ENCODE peak calls at places on chromosomes 5 and 9, in four cellular contexts. A is gastrocnemius medialis, V is HCT116, R is IMR-90. X is an unnamed sample.

GRCh38 chr9:84811072-84811725 is 141.7 kb downstream of the NTRK2 start:
- DNase-seq in A (no peak), V (no peak), R (no peak), X (no peak)

GRCh38 chr9:128421474-128422010 is 885 bp downstream of the CERCAM start:
- DNase-seq in A (no peak), V (no peak), R (no peak), X (no peak)

GRCh38 chr5:40521108-40521785 is 158.5 kb upstream of the PTGER4 start:
- DNase-seq in A (no peak), V (no peak), R (no peak), X (no peak)

GRCh38 chr9:128127990-128128835 is 684 bp upstream of the PTGES2 start:
- DNase-seq in A (peak; percentile 71), V (peak; percentile 90), R (peak; percentile 89), X (peak; percentile 42)

GRCh38 chr9:86350006-86350755 is 4.0 kb downstream of the TUT7 start:
- DNase-seq in A (no peak), V (no peak), R (no peak), X (no peak)

GRCh38 chr9:109507421-109507838 is 9.3 kb upstream of the PTPN3 start:
- DNase-seq in A (peak; percentile 93), V (no peak), R (peak; percentile 86), X (no peak)

GRCh38 chr5:13566903-13567339 is 377.6 kb downstream of the DNAH5 start:
- DNase-seq in A (no peak), V (no peak), R (peak; percentile 87), X (no peak)

GRCh38 chr9:110340306-110340705 is 2.6 kb upstream of the TXNDC8 start:
- DNase-seq in A (no peak), V (peak; percentile 24), R (no peak), X (no peak)

GRCh38 chr5:169895876-169896275 is 84.4 kb downstream of the INSYN2B start:
- DNase-seq in A (no peak), V (no peak), R (peak; percentile 16), X (no peak)

DNA sequence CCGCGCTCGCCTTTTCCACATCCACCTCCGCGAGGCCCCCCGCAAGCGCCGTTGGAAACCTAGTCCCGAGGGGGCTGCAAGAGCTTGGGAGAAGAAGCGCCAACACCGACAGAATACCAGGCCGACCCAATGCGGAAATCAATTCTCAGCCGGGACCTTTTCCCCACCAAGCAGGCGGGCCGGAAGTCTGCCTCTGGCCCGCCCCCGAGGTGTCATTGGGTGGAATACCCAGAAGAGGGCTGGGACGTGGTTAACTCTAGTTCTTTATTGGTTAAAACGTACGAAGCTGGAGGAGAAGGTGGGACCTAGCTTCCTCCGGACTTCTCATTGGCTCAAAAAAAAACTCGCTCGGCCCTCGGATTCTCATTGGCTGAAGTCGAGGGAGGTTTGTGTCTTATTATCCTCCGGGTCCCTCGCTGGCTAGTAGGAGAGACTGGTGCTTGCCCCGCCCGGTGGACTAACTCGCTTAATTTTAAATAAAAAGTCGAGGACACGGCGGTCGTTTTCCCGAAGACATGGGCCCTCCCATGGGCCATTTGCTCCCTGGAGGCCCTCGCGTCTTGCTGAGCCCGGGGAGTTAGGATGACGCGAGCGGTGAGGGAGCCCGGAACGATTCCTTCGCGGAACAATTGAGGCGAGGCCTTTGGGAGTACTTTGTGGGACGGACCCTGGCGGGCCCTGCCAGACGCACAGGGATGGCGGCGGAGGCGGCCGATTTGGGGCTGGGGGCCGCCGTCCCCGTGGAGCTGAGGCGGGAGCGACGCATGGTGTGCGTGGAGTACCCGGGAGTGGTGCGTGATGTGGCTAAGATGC is at the start of gene GTF3C5:
- DNase-seq in A (peak; percentile 92), V (peak; percentile 99), R (peak; percentile 99), X (peak; percentile 76)
- TF ChIP-seq POLR2A in A (peak; percentile 76), V (peak; percentile 44), R (peak; percentile 60), X (no peak)

GRCh38 chr5:65481635-65482271 is at the start of gene ADAMTS6:
- DNase-seq in A (peak; percentile 85), V (peak; percentile 43), R (peak; percentile 99), X (peak; percentile 45)
- TF ChIP-seq POLR2A in A (peak; percentile 74), V (no peak), R (peak; percentile 76), X (no peak)

DNA sequence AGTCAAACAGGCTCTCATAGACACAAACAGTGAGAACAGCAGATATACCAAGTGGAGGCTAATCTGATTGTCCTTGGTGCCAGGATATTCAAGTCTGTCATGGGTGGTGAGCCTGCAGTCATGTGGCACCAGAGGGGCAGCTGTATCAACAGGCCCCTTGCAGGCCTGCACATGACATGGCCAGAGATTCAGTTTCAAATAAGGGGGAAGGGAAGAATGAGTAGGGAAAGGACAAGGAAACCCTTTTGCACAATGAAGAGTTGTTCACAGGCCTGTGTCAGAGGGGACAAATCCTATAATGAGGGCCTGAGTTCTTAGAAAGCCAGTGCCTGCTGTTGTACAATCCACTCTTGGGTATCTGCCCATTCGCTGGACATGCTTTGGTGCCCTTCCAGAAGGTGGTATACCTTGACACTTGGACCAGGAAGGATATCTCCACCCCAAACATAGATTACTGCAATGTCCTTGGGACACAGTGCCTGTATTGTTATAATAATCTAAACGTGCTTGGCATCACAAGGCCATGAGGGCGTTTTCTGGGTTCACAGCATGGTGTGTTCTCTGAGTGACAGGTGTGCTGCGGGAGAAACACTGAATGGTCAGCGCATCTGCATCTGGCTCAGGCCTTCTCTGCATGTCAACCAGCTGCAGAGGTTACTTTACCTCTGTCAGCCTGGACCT is 1.9 kb upstream of the TMEM171 start:
- DNase-seq in A (no peak), V (no peak), R (no peak), X (no peak)
- TF ChIP-seq POLR2A in A (no peak), V (no peak), R (no peak), X (no peak)

GRCh38 chr9:35518981-35519679 is 29.2 kb downstream of the RUSC2 start:
- DNase-seq in A (peak; percentile 77), V (no peak), R (peak; percentile 58), X (no peak)

GRCh38 chr9:35519697-35520403 is 29.9 kb downstream of the RUSC2 start:
- DNase-seq in A (no peak), V (no peak), R (no peak), X (no peak)

GRCh38 chr9:35517552-35518211 is 27.8 kb downstream of the RUSC2 start:
- DNase-seq in A (no peak), V (no peak), R (no peak), X (no peak)

GRCh38 chr9:35517136-35517535 is 27.2 kb downstream of the RUSC2 start:
- DNase-seq in A (no peak), V (no peak), R (peak; percentile 35), X (no peak)

DNA sequence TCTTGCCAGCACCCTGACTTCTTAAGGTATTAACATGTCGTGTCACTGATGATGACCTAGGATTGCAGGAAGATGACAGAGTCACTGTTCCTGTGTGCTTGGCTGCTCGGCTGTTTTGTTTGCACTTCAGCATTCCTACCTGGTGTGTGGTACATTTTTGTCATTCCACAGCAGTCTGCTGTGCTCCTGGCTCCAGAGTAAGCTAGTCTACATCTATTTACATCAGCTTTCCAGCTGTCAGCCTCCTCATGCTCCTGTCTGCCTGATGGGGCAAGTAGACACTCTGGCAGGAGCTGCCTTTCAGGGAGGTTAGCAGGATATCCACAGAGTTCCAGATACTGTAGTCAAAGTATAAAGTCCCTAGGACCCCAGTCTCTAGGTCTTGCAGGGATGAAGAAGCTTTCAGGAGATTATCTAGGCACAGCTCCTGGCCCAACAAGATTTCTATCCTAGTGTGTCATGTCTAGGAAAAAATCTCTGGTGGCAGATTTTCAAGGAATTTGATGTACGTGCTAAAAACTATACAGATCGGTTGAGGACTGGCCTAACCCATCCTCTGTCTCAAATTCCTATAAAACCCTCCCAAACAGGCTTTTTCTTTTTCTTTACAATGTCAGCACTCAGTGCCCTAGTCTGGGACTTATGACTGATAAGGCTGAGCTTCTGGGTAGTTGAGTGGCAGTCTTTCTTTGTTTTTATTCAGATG is 28.5 kb downstream of the RUSC2 start:
- DNase-seq in A (peak; percentile 28), V (peak; percentile 83), R (peak; percentile 94), X (no peak)
- TF ChIP-seq POLR2A in A (peak; percentile 4), V (no peak), R (peak; percentile 49), X (no peak)

DNA sequence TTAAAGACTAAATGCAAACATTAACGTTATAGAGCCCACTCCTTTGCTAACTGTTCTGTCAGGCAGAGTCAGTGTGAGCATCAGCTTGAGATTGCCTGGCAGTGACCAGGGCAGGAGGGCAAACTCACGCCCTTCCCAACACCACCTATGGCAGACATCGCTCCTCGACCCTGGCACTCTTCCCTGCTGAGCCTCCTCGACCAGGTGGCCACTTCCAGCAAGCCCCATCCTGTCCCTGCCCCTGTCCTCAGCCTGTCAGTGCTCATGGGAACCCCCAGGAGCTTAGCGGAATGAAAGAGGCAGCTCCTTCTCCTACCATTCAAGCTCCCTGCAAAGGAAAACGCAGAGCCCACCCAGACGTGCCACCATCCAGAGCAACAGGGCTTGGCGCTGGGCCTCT is 42.0 kb downstream of the PRRT1B start:
- DNase-seq in A (no peak), V (no peak), R (no peak), X (no peak)
- TF ChIP-seq POLR2A in A (no peak), V (no peak), R (no peak), X (no peak)

DNA sequence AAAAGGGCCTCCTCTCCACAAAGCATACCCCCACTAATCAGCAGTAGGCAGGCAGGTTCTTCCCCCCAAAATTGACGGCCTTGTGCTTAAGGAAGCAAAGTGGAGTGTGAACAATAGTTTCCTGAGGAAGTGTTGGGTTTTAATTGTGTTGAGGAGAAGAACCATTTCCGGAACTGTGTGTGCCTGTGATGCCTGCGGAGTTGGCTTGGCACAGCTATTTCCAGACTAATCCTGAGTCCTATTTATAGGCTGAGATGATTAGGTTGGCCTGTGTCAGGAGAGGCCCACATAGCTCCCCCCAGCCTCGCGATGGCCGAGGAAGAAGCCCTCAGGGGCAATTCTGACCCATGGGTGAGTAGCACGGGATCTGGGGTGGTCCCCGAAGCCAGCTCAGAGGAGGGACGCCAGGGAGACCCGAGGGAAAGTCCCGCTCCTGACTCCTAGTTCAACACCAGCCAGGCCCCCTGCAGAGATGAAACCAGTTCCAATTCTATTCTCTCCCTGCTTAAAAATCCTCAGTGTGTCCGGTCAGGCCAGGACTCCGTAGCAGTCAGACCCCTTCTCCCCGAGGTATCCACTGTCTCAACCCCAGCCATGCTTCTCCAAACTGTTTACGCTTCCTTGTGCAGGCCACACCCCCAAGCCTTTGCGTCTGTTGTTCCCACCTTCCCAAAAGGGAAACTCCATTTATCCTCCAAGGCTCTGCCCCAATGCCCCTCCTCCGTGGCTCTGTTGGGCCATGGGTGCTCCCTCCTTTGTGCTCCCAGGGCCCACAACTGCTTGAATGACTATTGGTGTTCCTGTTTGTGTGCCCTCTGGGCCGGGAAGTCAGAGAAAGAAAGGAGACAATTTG is 18.1 kb downstream of the GSN start:
- DNase-seq in A (peak; percentile 75), V (peak; percentile 64), R (peak; percentile 56), X (no peak)
- TF ChIP-seq POLR2A in A (peak; percentile 61), V (no peak), R (no peak), X (no peak)

GRCh38 chr9:98796364-98797101 is at the start of gene ANKS6:
- DNase-seq in A (peak; percentile 49), V (no peak), R (peak; percentile 65), X (no peak)
- TF ChIP-seq POLR2A in A (no peak), V (peak; percentile 62), R (no peak), X (no peak)

DNA sequence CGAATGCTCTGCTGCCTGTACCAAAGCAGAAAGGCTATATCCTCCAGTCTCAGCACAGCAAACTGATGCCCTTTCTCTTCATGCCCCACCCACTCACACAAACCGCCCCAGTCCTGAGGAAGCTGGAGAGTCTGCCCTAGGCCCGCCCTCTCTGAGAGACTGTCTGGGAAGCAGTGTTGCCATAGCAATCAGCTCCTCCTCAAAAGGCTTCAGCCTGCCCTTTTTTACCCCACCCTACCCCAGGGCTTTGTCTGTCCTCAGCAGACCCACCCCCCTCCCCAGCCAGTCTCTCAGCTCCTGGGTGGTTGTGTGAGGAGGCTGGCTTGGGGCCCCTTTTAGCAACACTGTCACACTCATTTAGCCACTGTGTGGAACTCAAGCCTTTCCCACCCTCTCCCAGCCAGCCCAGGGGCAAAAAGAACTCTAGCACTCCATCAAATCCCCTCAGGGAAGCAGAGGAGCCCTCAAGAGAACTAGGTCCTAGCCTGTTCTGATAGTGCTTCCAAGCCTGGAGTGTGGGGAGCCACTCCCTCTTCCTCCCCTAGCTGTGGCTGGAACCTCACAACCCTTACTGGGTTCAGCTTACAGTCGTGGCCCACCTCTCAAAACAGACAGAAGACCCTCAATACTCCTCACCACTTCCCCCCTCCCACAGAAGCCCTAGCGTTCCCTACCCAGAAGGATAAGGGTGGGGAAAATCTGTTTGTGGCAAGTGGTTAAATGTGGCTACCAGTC is 1.4 kb downstream of the ATOSB start:
- DNase-seq in A (peak; percentile 57), V (peak; percentile 51), R (peak; percentile 94), X (peak; percentile 42)
- TF ChIP-seq POLR2A in A (no peak), V (no peak), R (peak; percentile 33), X (no peak)

X was measured in esophagus squamous epithelium.